ENCODE peak calls at places on chromosomes 16 and 17, in eight cellular contexts. V, H, T, Z, Y, U, B and G are unnamed samples.

GRCh38 chr16:69116911-69117310 is 11.5 kb downstream of the HAS3 start:
- DNase-seq in V (no peak), H (no peak), T (no peak), Z (no peak), Y (no peak), U (no peak), B (no peak), G (no peak)

GRCh38 chr17:66717680-66718079 is 117.2 kb upstream of the CACNG5 start:
- DNase-seq in V (no peak), H (no peak), T (no peak), Z (no peak), Y (no peak), U (no peak), B (no peak), G (no peak)

GRCh38 chr16:81497690-81498089 is 53.1 kb downstream of the CMIP start:
- DNase-seq in V (no peak), H (no peak), T (no peak), Z (no peak), Y (no peak), U (peak), B (no peak), G (no peak)

GRCh38 chr16:29973384-29974246 is at the start of gene TAOK2:
- DNase-seq in V (peak), H (peak), T (peak), Z (peak), Y (peak), U (peak), B (peak), G (peak)

GRCh38 chr17:44204453-44204882 is 4.8 kb upstream of the ATXN7L3 start:
- DNase-seq in V (no peak), H (no peak), T (no peak), Z (no peak), Y (no peak), U (no peak), B (no peak), G (no peak)

GRCh38 chr16:87322833-87323726 is 5.9 kb upstream of the C16orf95 start:
- DNase-seq in V (no peak), H (no peak), T (no peak), Z (no peak), Y (no peak), U (no peak), B (no peak), G (no peak)

GRCh38 chr16:2971985-2972784 is 3.0 kb downstream of the PAQR4 start:
- DNase-seq in V (no peak), H (no peak), T (no peak), Z (no peak), Y (no peak), U (no peak), B (no peak), G (no peak)

GRCh38 chr17:7081341-7082062 is 1.5 kb upstream of the CLEC10A start:
- DNase-seq in V (no peak), H (no peak), T (peak), Z (no peak), Y (no peak), U (no peak), B (peak), G (peak)

GRCh38 chr16:4947722-4948503 is 10.2 kb upstream of the SEC14L5 start:
- DNase-seq in V (peak), H (no peak), T (no peak), Z (no peak), Y (no peak), U (no peak), B (no peak), G (no peak)

GRCh38 chr17:3998436-3998835 is 34.2 kb upstream of the ATP2A3 start:
- DNase-seq in V (no peak), H (no peak), T (no peak), Z (no peak), Y (no peak), U (no peak), B (no peak), G (no peak)

GRCh38 chr16:23321206-23321875 is 19.2 kb downstream of the SCNN1B start:
- DNase-seq in V (no peak), H (no peak), T (no peak), Z (no peak), Y (no peak), U (no peak), B (no peak), G (no peak)

GRCh38 chr17:37405955-37406634 is 541 bp downstream of the ACACA start:
- DNase-seq in V (no peak), H (no peak), T (no peak), Z (no peak), Y (no peak), U (no peak), B (no peak), G (no peak)

GRCh38 chr17:27631897-27632725 is 1.1 kb downstream of the LGALS9 start:
- DNase-seq in V (no peak), H (no peak), T (no peak), Z (no peak), Y (no peak), U (no peak), B (no peak), G (no peak)

GRCh38 chr17:59121901-59122480 is 15.3 kb upstream of the TRIM37 start:
- DNase-seq in V (no peak), H (no peak), T (no peak), Z (no peak), Y (no peak), U (no peak), B (no peak), G (no peak)

GRCh38 chr16:31476305-31477219 is 4.6 kb downstream of the TGFB1I1 start:
- DNase-seq in V (peak), H (no peak), T (peak), Z (peak), Y (peak), U (no peak), B (peak), G (no peak)

GRCh38 chr17:43719578-43719977 is 39.0 kb downstream of the SOST start:
- DNase-seq in V (no peak), H (no peak), T (no peak), Z (no peak), Y (no peak), U (peak), B (no peak), G (peak)

GRCh38 chr16:83100679-83101078 is 473.9 kb downstream of the CDH13 start:
- DNase-seq in V (no peak), H (no peak), T (no peak), Z (no peak), Y (no peak), U (no peak), B (no peak), G (no peak)

GRCh38 chr16:27359051-27359450 is 42.9 kb upstream of the IL21R start:
- DNase-seq in V (no peak), H (no peak), T (no peak), Z (no peak), Y (no peak), U (no peak), B (no peak), G (no peak)

GRCh38 chr17:78623541-78623940 is 46.3 kb upstream of the DNAH17 start:
- DNase-seq in V (no peak), H (no peak), T (no peak), Z (no peak), Y (no peak), U (no peak), B (no peak), G (no peak)